ENCODE peak calls at places on chromosomes 13 and 19, in seven cellular contexts. One of them, this sample, is unnamed.

GRCh38 chr13:46213242-46213641 is 1.5 kb downstream of the LRRC63 start:
- DNase-seq in MM.1S: no peak
- DNase-seq in cardiac muscle cell: no peak
- DNase-seq in lower leg skin: no peak
- DNase-seq in dorsolateral prefrontal cortex: no peak
- DNase-seq in Peyer's patch: no peak
- DNase-seq in AG04450: no peak
- DNase-seq in this sample: no peak

GRCh38 chr13:73090116-73090811 is 31.5 kb downstream of the KLF5 start:
- DNase-seq in MM.1S: peak
- DNase-seq in cardiac muscle cell: peak
- DNase-seq in lower leg skin: no peak
- DNase-seq in dorsolateral prefrontal cortex: no peak
- DNase-seq in Peyer's patch: no peak
- DNase-seq in AG04450: peak
- DNase-seq in this sample: no peak

GRCh38 chr13:94332360-94333040 is 147.0 kb downstream of the DCT start:
- DNase-seq in MM.1S: no peak
- DNase-seq in cardiac muscle cell: no peak
- DNase-seq in lower leg skin: no peak
- DNase-seq in dorsolateral prefrontal cortex: no peak
- DNase-seq in Peyer's patch: no peak
- DNase-seq in AG04450: no peak
- DNase-seq in this sample: no peak

GRCh38 chr19:14149509-14149994 is 13.2 kb upstream of the ASF1B start:
- DNase-seq in MM.1S: peak
- DNase-seq in cardiac muscle cell: peak
- DNase-seq in lower leg skin: peak
- DNase-seq in dorsolateral prefrontal cortex: peak
- DNase-seq in Peyer's patch: peak
- DNase-seq in AG04450: no peak
- DNase-seq in this sample: no peak

GRCh38 chr19:33278403-33279269 is 23.7 kb downstream of the CEBPA start:
- DNase-seq in MM.1S: no peak
- DNase-seq in cardiac muscle cell: no peak
- DNase-seq in lower leg skin: no peak
- DNase-seq in dorsolateral prefrontal cortex: no peak
- DNase-seq in Peyer's patch: no peak
- DNase-seq in AG04450: no peak
- DNase-seq in this sample: no peak

GRCh38 chr13:98556968-98557591 is 19.8 kb downstream of the STK24 start:
- DNase-seq in MM.1S: no peak
- DNase-seq in cardiac muscle cell: no peak
- DNase-seq in lower leg skin: no peak
- DNase-seq in dorsolateral prefrontal cortex: no peak
- DNase-seq in Peyer's patch: peak
- DNase-seq in AG04450: no peak
- DNase-seq in this sample: no peak

GRCh38 chr13:92164822-92165221 is 766.4 kb downstream of the GPC5 start:
- DNase-seq in MM.1S: no peak
- DNase-seq in cardiac muscle cell: no peak
- DNase-seq in lower leg skin: no peak
- DNase-seq in dorsolateral prefrontal cortex: no peak
- DNase-seq in Peyer's patch: no peak
- DNase-seq in AG04450: no peak
- DNase-seq in this sample: no peak

GRCh38 chr13:37198629-37199028 is 93.2 kb upstream of the CSNK1A1L start:
- DNase-seq in MM.1S: no peak
- DNase-seq in cardiac muscle cell: no peak
- DNase-seq in lower leg skin: no peak
- DNase-seq in dorsolateral prefrontal cortex: no peak
- DNase-seq in Peyer's patch: no peak
- DNase-seq in AG04450: no peak
- DNase-seq in this sample: no peak

GRCh38 chr19:6767357-6768235 is at the start of gene SH2D3A:
- DNase-seq in MM.1S: peak
- DNase-seq in cardiac muscle cell: peak
- DNase-seq in lower leg skin: peak
- DNase-seq in dorsolateral prefrontal cortex: no peak
- DNase-seq in Peyer's patch: peak
- DNase-seq in AG04450: no peak
- DNase-seq in this sample: peak

GRCh38 chr13:22053053-22053452 is 382.2 kb downstream of the FGF9 start:
- DNase-seq in MM.1S: peak
- DNase-seq in cardiac muscle cell: no peak
- DNase-seq in lower leg skin: no peak
- DNase-seq in dorsolateral prefrontal cortex: no peak
- DNase-seq in Peyer's patch: no peak
- DNase-seq in AG04450: no peak
- DNase-seq in this sample: no peak

GRCh38 chr19:49814010-49814409 is 918 bp upstream of the FUZ start:
- DNase-seq in MM.1S: no peak
- DNase-seq in cardiac muscle cell: no peak
- DNase-seq in lower leg skin: no peak
- DNase-seq in dorsolateral prefrontal cortex: no peak
- DNase-seq in Peyer's patch: no peak
- DNase-seq in AG04450: no peak
- DNase-seq in this sample: no peak

GRCh38 chr19:49809987-49810389 is 3.1 kb downstream of the FUZ start:
- DNase-seq in MM.1S: no peak
- DNase-seq in cardiac muscle cell: no peak
- DNase-seq in lower leg skin: no peak
- DNase-seq in dorsolateral prefrontal cortex: no peak
- DNase-seq in Peyer's patch: no peak
- DNase-seq in AG04450: no peak
- DNase-seq in this sample: no peak

GRCh38 chr19:49811328-49811727 is 1.8 kb downstream of the FUZ start:
- DNase-seq in MM.1S: no peak
- DNase-seq in cardiac muscle cell: no peak
- DNase-seq in lower leg skin: no peak
- DNase-seq in dorsolateral prefrontal cortex: no peak
- DNase-seq in Peyer's patch: no peak
- DNase-seq in AG04450: no peak
- DNase-seq in this sample: no peak

GRCh38 chr19:49812452-49812996 is 568 bp downstream of the FUZ start:
- DNase-seq in MM.1S: no peak
- DNase-seq in cardiac muscle cell: no peak
- DNase-seq in lower leg skin: no peak
- DNase-seq in dorsolateral prefrontal cortex: no peak
- DNase-seq in Peyer's patch: no peak
- DNase-seq in AG04450: no peak
- DNase-seq in this sample: no peak

DNA sequence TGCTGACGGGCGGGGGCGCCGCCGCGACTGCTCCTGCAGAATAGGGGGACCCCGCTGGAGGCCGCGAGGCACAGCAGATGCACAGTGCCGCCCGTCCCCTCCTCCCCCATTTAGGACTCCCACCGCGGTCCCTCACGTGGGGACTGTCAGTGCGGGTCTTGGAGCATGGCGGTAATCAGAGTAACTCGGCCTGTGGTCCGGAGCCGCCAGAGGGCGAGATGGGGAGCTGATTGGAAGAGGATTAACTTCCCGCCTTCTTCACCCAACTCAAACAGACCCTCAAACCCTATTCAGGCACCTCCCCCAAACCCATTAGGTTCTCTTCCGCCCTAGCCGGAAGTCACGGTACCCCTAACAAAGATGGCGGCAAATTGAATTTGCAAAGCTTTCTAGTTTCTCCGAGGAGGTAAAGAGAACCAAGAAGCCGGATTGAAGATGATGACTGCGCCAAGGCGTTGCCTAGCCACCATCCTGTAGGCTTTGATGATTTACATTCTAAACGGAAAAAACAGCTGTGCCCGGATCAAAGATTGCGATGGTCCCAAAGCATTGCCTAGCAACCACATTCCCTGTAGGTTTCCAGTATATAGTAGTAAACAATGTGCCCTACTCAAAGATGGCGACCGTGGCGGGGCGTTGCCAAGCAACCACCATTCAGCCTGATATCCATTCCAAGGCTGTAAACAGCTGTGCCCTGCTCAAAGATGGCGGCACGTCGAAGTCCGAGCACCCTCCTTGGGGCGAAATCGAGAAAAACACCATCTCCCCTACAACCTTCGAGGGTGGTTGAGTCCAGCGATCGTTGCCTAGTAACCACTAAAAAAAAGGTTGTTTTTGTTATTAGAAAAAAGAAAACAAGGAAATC is at the start of gene FUZ:
- DNase-seq in MM.1S: peak
- DNase-seq in cardiac muscle cell: peak
- DNase-seq in lower leg skin: peak
- DNase-seq in dorsolateral prefrontal cortex: peak
- DNase-seq in Peyer's patch: peak
- DNase-seq in AG04450: peak
- DNase-seq in this sample: peak
- TF ChIP-seq CTCF in MM.1S: no peak
- TF ChIP-seq CTCF in cardiac muscle cell: peak
- TF ChIP-seq CTCF in lower leg skin: peak
- TF ChIP-seq CTCF in dorsolateral prefrontal cortex: peak
- TF ChIP-seq CTCF in Peyer's patch: peak
- TF ChIP-seq CTCF in AG04450: peak
- TF ChIP-seq CTCF in this sample: peak

DNA sequence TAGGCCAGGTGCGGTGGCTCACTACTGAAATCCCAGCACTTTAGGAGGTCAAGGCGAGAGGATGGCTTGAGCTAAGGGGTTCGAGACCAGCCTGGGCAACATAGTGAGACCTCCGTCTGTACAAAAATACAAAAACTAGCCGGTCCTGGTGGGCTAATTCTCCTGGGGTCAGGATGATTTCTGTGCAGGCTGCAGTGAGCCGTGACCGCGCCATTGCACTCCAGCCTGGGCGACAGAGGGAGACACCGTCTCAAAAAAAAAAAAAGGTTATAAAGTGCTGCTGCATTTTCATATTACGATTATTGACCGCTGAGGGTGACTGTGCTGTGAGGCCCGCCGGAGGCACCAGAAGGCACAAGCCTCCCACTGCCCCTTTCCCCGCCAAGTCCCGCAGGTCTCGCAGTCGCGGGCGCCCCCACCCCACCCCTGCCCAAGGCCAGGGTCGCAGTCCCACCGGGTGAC is 477 bp upstream of the PLEKHF1 start:
- DNase-seq in MM.1S: no peak
- DNase-seq in cardiac muscle cell: no peak
- DNase-seq in lower leg skin: no peak
- DNase-seq in dorsolateral prefrontal cortex: no peak
- DNase-seq in Peyer's patch: no peak
- DNase-seq in AG04450: no peak
- DNase-seq in this sample: no peak
- TF ChIP-seq CTCF in MM.1S: peak
- TF ChIP-seq CTCF in cardiac muscle cell: no peak
- TF ChIP-seq CTCF in lower leg skin: no peak
- TF ChIP-seq CTCF in dorsolateral prefrontal cortex: peak
- TF ChIP-seq CTCF in Peyer's patch: no peak
- TF ChIP-seq CTCF in AG04450: no peak
- TF ChIP-seq CTCF in this sample: no peak

GRCh38 chr19:1108291-1109031 is 4.7 kb downstream of the GPX4 start:
- DNase-seq in MM.1S: no peak
- DNase-seq in cardiac muscle cell: no peak
- DNase-seq in lower leg skin: no peak
- DNase-seq in dorsolateral prefrontal cortex: no peak
- DNase-seq in Peyer's patch: no peak
- DNase-seq in AG04450: no peak
- DNase-seq in this sample: no peak

GRCh38 chr19:1105873-1106840 is 2.4 kb downstream of the GPX4 start:
- DNase-seq in MM.1S: no peak
- DNase-seq in cardiac muscle cell: no peak
- DNase-seq in lower leg skin: no peak
- DNase-seq in dorsolateral prefrontal cortex: no peak
- DNase-seq in Peyer's patch: no peak
- DNase-seq in AG04450: no peak
- DNase-seq in this sample: no peak

GRCh38 chr19:1105217-1105872 is 1.6 kb downstream of the GPX4 start:
- DNase-seq in MM.1S: no peak
- DNase-seq in cardiac muscle cell: peak
- DNase-seq in lower leg skin: no peak
- DNase-seq in dorsolateral prefrontal cortex: no peak
- DNase-seq in Peyer's patch: no peak
- DNase-seq in AG04450: no peak
- DNase-seq in this sample: peak

GRCh38 chr19:1107655-1108261 is 4.0 kb downstream of the GPX4 start:
- DNase-seq in MM.1S: no peak
- DNase-seq in cardiac muscle cell: no peak
- DNase-seq in lower leg skin: no peak
- DNase-seq in dorsolateral prefrontal cortex: no peak
- DNase-seq in Peyer's patch: no peak
- DNase-seq in AG04450: no peak
- DNase-seq in this sample: no peak

DNA sequence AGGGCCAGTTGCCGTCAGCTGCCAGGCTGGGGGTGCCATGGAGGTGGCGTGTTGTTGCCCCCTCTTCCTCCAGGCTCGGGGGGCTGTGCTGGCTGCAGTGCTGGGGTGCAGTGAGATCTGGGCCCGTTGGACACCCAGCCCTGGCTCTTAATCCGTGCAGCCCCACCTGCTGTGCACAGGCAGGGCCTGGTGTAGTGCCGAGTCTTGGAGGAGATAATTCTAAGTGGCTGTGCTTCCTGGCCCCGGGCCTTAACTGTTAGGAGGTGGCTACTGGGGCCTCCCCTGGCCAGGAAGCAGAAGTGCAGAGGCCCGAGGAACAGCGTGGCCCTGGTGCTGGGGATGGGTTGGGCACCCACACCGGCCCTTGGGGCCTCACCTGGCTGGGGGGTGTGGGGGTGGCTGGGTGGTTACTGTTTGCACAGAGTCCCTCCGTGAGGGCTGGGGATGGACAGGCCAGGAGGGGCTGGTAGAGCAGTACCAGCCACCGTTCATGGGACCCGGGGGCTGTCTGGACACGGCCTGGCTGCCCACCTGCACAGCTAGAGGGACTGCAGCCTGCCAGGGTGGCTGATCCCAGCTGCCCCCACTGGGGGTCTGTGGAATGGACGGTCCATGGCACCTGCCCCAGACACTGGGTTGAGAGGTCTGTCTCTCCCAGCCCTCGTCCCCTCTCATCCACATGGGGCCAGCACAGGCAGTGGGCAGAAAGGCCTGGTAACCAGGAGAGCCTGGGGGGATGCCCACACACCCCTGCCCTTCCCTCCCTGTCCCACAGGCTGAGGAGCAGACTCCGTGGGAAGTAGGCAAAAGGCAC is 3.3 kb downstream of the GPX4 start:
- DNase-seq in MM.1S: no peak
- DNase-seq in cardiac muscle cell: peak
- DNase-seq in lower leg skin: no peak
- DNase-seq in dorsolateral prefrontal cortex: no peak
- DNase-seq in Peyer's patch: no peak
- DNase-seq in AG04450: no peak
- DNase-seq in this sample: no peak
- TF ChIP-seq CTCF in MM.1S: no peak
- TF ChIP-seq CTCF in cardiac muscle cell: peak
- TF ChIP-seq CTCF in lower leg skin: no peak
- TF ChIP-seq CTCF in dorsolateral prefrontal cortex: no peak
- TF ChIP-seq CTCF in Peyer's patch: peak
- TF ChIP-seq CTCF in AG04450: peak
- TF ChIP-seq CTCF in this sample: no peak

DNA sequence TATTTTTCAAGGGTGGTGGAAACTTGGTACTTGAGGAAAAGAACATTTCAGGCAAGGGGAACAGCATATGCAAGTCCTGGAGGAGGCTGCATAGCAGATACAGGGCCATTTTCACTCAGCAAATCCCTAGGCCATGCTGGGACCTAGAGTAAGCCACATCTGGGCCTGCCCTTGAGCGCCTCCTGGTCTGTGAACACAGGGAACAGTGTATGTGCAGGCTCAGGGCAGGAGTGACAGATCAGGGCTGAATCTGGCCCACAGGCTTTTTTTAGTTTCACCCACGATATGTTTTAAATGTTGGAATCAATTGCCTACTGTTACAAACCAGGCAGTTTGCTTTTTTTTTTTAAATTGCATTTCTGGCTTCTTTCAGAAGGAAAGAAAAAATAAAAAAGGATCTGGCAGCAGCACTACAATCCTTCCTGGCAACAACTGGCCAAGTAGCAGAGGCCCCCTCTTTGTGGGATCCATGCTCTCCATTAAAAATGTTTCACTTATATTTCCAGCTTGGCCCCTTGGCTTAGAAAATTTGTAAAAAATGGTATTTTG is 1.4 kb upstream of the TMEM145 start:
- DNase-seq in MM.1S: no peak
- DNase-seq in cardiac muscle cell: no peak
- DNase-seq in lower leg skin: no peak
- DNase-seq in dorsolateral prefrontal cortex: no peak
- DNase-seq in Peyer's patch: no peak
- DNase-seq in AG04450: no peak
- DNase-seq in this sample: no peak
- TF ChIP-seq CTCF in MM.1S: no peak
- TF ChIP-seq CTCF in cardiac muscle cell: no peak
- TF ChIP-seq CTCF in lower leg skin: no peak
- TF ChIP-seq CTCF in dorsolateral prefrontal cortex: no peak
- TF ChIP-seq CTCF in Peyer's patch: no peak
- TF ChIP-seq CTCF in AG04450: no peak
- TF ChIP-seq CTCF in this sample: no peak

This sample was measured in mesothelial cell of epicardium.